ENCODE peak calls at places on chromosomes 4 and X, in four cellular contexts. H, O, I and Q are unnamed samples.
A peak's percentile ranks its signal among the peaks of the same experiment; 100 is the strongest.

GRCh38 chr4:107619065-107619464 is 101.0 kb downstream of the PAPSS1 start:
- DNase-seq in H (no peak), O (no peak), I (no peak), Q (no peak)

GRCh38 chrX:12065251-12065650 is 73.0 kb upstream of the FRMPD4 start:
- DNase-seq in I (no peak), O (no peak), H (peak; percentile 16), Q (no peak)

GRCh38 chr4:138235419-138235952 is 6.7 kb downstream of the SLC7A11 start:
- DNase-seq in I (no peak), H (no peak), O (peak; percentile 8), Q (no peak)

GRCh38 chr4:111512081-111512774 is 633.0 kb upstream of the FAM241A start:
- DNase-seq in I (no peak), O (no peak), H (no peak), Q (no peak)

GRCh38 chr4:43339435-43339834 is 446.9 kb downstream of the GRXCR1 start:
- DNase-seq in H (no peak), O (no peak), I (no peak), Q (no peak)

GRCh38 chr4:165324918-165325304 is 2.6 kb upstream of the MSMO1 start:
- DNase-seq in I (no peak), O (no peak), H (no peak), Q (no peak)

GRCh38 chrX:22039541-22039940 is 7.4 kb downstream of the PHEX start:
- DNase-seq in O (no peak), I (no peak), H (no peak), Q (no peak)

GRCh38 chrX:71525316-71525715 is 7.6 kb upstream of the OGT start:
- DNase-seq in O (no peak), I (no peak), H (no peak), Q (no peak)

GRCh38 chr4:15479089-15479912 is 9.6 kb downstream of the CC2D2A start:
- DNase-seq in O (peak; percentile 74), I (peak; percentile 68), H (peak; percentile 50), Q (peak; percentile 38)

GRCh38 chr4:76803522-76803921 is 94.4 kb downstream of the SOWAHB start:
- DNase-seq in H (peak; percentile 7), I (no peak), O (no peak), Q (no peak)

GRCh38 chr4:171449082-171449481 is 364.1 kb upstream of the GALNTL6 start:
- DNase-seq in O (no peak), H (no peak), I (no peak), Q (no peak)

GRCh38 chrX:10296581-10296980 is 139.8 kb downstream of the CLCN4 start:
- DNase-seq in I (no peak), O (no peak), H (no peak), Q (no peak)

GRCh38 chr4:184884863-184885262 is 59.1 kb upstream of the ACSL1 start:
- DNase-seq in H (no peak), O (no peak), I (no peak), Q (no peak)

GRCh38 chr4:6972375-6972650 is 62.7 kb downstream of the TBC1D14 start:
- DNase-seq in H (no peak), I (no peak), O (no peak), Q (no peak)

GRCh38 chrX:55342533-55343501 is 78.1 kb upstream of the PAGE3 start:
- DNase-seq in O (peak; percentile 48), I (no peak), H (peak; percentile 2), Q (peak; percentile 57)

GRCh38 chrX:30153881-30154260 is 61.5 kb upstream of the MAGEB2 start:
- DNase-seq in O (no peak), I (no peak), H (no peak), Q (no peak)

GRCh38 chr4:80839792-80840191 is 190.7 kb upstream of the BMP3 start:
- DNase-seq in I (no peak), H (no peak), O (no peak), Q (no peak)

GRCh38 chr4:36056128-36056527 is 188.2 kb downstream of the ARAP2 start:
- DNase-seq in H (no peak), I (no peak), O (no peak), Q (no peak)

GRCh38 chr4:8284391-8284790 is 14.8 kb downstream of the HTRA3 start:
- DNase-seq in O (no peak), H (no peak), I (peak; percentile 54), Q (no peak)

GRCh38 chr4:8282134-8282641 is 12.6 kb downstream of the HTRA3 start:
- DNase-seq in H (no peak), I (peak; percentile 57), O (no peak), Q (no peak)

GRCh38 chr4:8282742-8283141 is 13.2 kb downstream of the HTRA3 start:
- DNase-seq in O (no peak), I (peak; percentile 56), H (no peak), Q (no peak)

GRCh38 chr4:8283161-8283560 is 13.6 kb downstream of the HTRA3 start:
- DNase-seq in O (no peak), H (no peak), I (peak; percentile 41), Q (no peak)

GRCh38 chr4:8283631-8284121 is 14.1 kb downstream of the HTRA3 start:
- DNase-seq in O (no peak), H (no peak), I (peak; percentile 71), Q (no peak)
- TF ChIP-seq CTCF in O (no peak), H (no peak), I (no peak), Q (no peak)

DNA sequence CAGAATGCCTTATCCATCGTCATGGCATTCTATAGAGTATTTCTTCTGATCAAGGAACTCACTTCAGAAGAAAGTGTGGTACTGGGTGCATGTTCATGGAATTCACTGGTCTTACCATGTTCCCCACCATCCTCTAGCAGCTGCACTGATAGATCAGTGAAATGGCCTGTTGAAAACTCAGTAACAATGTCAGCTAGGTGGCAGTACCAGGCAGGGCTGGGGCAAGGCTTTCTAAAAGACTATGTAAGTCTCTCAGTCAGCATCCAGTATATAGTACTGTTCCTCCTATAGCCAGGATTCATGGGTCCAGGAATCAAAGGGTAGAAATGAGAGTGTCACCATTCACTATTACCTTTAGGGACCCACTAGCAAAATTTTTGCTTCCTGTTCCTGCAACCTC is 15.8 kb upstream of the LDB2 start:
- DNase-seq in H (peak; percentile 1), O (peak; percentile 7), I (no peak), Q (no peak)
- TF ChIP-seq CTCF in H (no peak), O (peak; percentile 50), I (peak; percentile 36), Q (no peak)

GRCh38 chr4:1277667-1278335 is 11.9 kb upstream of the MAEA start:
- DNase-seq in H (no peak), O (no peak), I (peak; percentile 59), Q (no peak)
- TF ChIP-seq CTCF in H (no peak), O (peak; percentile 30), I (no peak), Q (peak; percentile 3)

DNA sequence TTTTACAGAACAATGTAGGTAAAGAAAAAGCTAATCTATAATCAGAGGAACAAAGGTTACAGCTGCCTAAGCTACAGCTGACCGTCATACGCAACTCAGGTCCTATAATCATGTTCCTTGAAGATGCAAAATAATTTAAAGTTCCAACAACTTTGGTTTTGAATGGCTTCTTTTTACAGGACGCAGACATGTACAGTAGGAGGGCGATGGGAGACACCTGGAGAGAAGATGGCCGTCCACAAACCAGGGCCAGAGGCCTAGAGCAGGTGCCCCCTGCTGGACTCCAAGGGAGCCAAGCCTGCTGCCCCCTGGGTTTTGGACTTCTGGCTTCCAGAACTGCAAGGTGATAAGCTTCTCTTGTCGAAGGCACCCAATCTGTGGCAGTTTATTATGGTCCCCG is 10.6 kb downstream of the HGFAC start:
- DNase-seq in I (peak; percentile 31), O (no peak), H (peak; percentile 50), Q (no peak)
- TF ChIP-seq CTCF in I (peak; percentile 8), O (peak; percentile 50), H (peak; percentile 47), Q (peak; percentile 27)

DNA sequence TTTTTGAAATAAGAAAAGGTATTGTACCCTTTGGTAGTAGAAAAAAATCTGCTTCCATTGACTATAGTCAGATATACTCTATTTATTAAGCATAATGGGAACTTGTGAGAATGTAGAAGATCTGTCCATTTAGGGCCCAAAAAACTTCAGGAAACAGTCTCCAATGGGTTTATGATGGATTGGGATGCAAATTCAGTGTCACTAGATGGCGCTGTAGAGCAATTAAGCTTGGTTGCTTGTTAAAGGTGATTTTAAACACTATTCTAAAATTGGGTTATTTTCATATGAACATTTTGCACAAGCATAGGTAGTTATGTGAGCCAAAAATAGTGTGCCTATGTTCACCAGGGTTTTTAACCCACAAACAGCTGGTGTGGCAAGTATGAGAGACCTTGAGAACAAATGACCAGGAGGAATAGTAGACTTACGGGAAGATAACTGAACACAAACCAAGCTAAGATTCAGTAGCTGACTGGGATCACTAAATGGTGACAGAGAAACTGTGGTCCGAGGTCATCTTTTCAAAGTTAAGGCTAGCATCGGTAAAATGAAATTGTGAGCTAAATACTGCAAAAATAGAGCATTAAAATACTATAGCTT is 80.3 kb upstream of the LSM6 start:
- DNase-seq in I (no peak), H (peak; percentile 41), O (peak; percentile 17), Q (no peak)
- TF ChIP-seq CTCF in I (peak; percentile 60), H (peak; percentile 45), O (peak; percentile 75), Q (peak; percentile 66)